ENCODE peak calls at places on chromosomes 2 and 18, in five cellular contexts. Z is endothelial cell of umbilical vein; R is choroid plexus epithelial cell; D is bronchial epithelial cell; U is stimulated activated CD4-positive, alpha-beta T cell treated with anti-CD3 and anti-CD28 coated beads, TNF-alpha, amount 100 ng/mL, for 4 hours. O is an unnamed sample.

GRCh38 chr2:239576784-239577183 is 176.0 kb upstream of the HDAC4 start:
- DNase-seq in Z (no peak), R (no peak), D (no peak), U (no peak), O (no peak)

GRCh38 chr18:46423226-46423805 is 233.7 kb downstream of the LOXHD1 start:
- DNase-seq in Z (no peak), R (no peak), D (no peak), U (no peak), O (no peak)

GRCh38 chr18:8943900-8944870 is 158.3 kb upstream of the NDUFV2 start:
- DNase-seq in Z (no peak), R (peak), D (no peak), U (no peak), O (no peak)

GRCh38 chr2:37819228-37819627 is 105.9 kb upstream of the RMDN2 start:
- DNase-seq in Z (no peak), R (peak), D (no peak), U (no peak), O (no peak)

GRCh38 chr2:38438536-38439225 is 61.6 kb upstream of the ATL2 start:
- DNase-seq in Z (no peak), R (no peak), D (peak), U (no peak), O (no peak)

GRCh38 chr2:7812231-7812995 is 869.4 kb upstream of the ID2 start:
- DNase-seq in Z (no peak), R (peak), D (peak), U (no peak), O (no peak)

GRCh38 chr2:16115881-16116830 is 175.8 kb downstream of the MYCN start:
- DNase-seq in Z (no peak), R (no peak), D (no peak), U (no peak), O (no peak)

GRCh38 chr2:142874293-142874814 is 3.1 kb upstream of the KYNU start:
- DNase-seq in Z (peak), R (peak), D (peak), U (no peak), O (no peak)

GRCh38 chr2:33696234-33696633 is 97.1 kb upstream of the FAM98A start:
- DNase-seq in Z (no peak), R (no peak), D (no peak), U (no peak), O (no peak)

GRCh38 chr2:234674781-234675201 is 177.9 kb upstream of the ARL4C start:
- DNase-seq in Z (no peak), R (peak), D (peak), U (no peak), O (no peak)

GRCh38 chr2:9738718-9739496 is 104.4 kb upstream of the TAF1B start:
- DNase-seq in Z (no peak), R (no peak), D (no peak), U (no peak), O (no peak)

GRCh38 chr18:3748081-3748480 is 298.1 kb downstream of the TGIF1 start:
- DNase-seq in Z (no peak), R (no peak), D (no peak), U (no peak), O (no peak)